ENCODE peak calls at places on chromosomes 4 and X, in five cellular contexts. Y is mesendoderm, U is kidney, L is SK-N-SH, H is mesenchymal stem cell. J is an unnamed sample.

GRCh38 chrX:55452825-55453124 is 848 bp downstream of the MAGEH1 start:
- DNase-seq in Y (no peak), U (no peak), L (peak), H (no peak), J (no peak)

GRCh38 chrX:12128017-12128416 is 10.3 kb upstream of the FRMPD4 start:
- DNase-seq in Y (no peak), U (no peak), L (no peak), H (no peak), J (no peak)

GRCh38 chr4:86117781-86118302 is 242.0 kb downstream of the MAPK10 start:
- DNase-seq in Y (no peak), U (no peak), L (peak), H (no peak), J (no peak)

GRCh38 chr4:5019274-5019673 is at the start of gene CYTL1:
- DNase-seq in Y (peak), U (no peak), L (peak), H (no peak), J (no peak)

GRCh38 chr4:124183231-124183630 is 529.3 kb downstream of the ANKRD50 start:
- DNase-seq in Y (no peak), U (no peak), L (no peak), H (no peak), J (no peak)

GRCh38 chr4:37780444-37781133 is 45.9 kb upstream of the PGM2 start:
- DNase-seq in Y (no peak), U (no peak), L (no peak), H (no peak), J (no peak)

GRCh38 chr4:8181844-8182243 is 17.2 kb upstream of the SH3TC1 start:
- DNase-seq in Y (peak), U (peak), L (no peak), H (no peak), J (peak)

GRCh38 chrX:34401411-34401810 is 255.7 kb downstream of the TMEM47 start:
- DNase-seq in Y (no peak), U (no peak), L (no peak), H (no peak), J (no peak)

GRCh38 chrX:129934952-129935351 is 29.0 kb downstream of the UTP14A start:
- DNase-seq in Y (no peak), U (no peak), L (no peak), H (no peak), J (no peak)

GRCh38 chrX:129933700-129934099 is 27.7 kb downstream of the UTP14A start:
- DNase-seq in Y (no peak), U (no peak), L (no peak), H (no peak), J (no peak)

GRCh38 chrX:129932137-129932791 is 26.3 kb downstream of the UTP14A start:
- DNase-seq in Y (peak), U (peak), L (peak), H (peak), J (peak)

GRCh38 chrX:129932792-129933321 is 26.9 kb downstream of the UTP14A start:
- DNase-seq in Y (no peak), U (peak), L (no peak), H (peak), J (peak)

DNA sequence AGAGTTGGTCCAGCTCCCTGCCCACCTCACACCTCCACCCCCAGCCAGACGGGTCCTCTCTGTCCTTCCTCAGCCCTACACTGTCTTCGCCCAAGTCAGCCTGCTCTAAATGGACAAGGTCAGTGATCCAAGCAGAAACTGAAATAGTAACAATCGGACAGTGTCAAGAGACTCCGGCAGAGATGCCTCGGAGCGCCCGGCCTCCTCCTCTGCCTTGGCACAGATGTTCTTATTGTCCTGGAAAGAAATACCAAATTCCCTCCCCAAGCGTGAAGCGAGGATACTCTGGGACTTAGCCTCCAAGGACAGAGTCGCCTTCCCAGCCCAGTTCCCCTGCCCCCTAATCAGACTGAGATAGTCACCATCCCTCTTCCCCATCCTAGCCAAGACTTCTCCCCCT is 28.5 kb downstream of the UTP14A start:
- DNase-seq in Y (no peak), U (no peak), L (no peak), H (no peak), J (no peak)
- H3K9ac ChIP-seq in Y (no peak), U (no peak), L (no peak), H (no peak), J (no peak)

GRCh38 chr4:54231419-54232150 is 2.5 kb downstream of the PDGFRA start:
- DNase-seq in Y (peak), U (peak), L (peak), H (peak), J (peak)

GRCh38 chr4:54230479-54231418 is 1.7 kb downstream of the PDGFRA start:
- DNase-seq in Y (peak), U (peak), L (peak), H (peak), J (peak)

GRCh38 chr4:54228064-54228527 is 997 bp upstream of the PDGFRA start:
- DNase-seq in Y (peak), U (peak), L (peak), H (peak), J (peak)

GRCh38 chr4:54228563-54229501 is at the start of gene PDGFRA:
- DNase-seq in Y (peak), U (peak), L (peak), H (peak), J (peak)

DNA sequence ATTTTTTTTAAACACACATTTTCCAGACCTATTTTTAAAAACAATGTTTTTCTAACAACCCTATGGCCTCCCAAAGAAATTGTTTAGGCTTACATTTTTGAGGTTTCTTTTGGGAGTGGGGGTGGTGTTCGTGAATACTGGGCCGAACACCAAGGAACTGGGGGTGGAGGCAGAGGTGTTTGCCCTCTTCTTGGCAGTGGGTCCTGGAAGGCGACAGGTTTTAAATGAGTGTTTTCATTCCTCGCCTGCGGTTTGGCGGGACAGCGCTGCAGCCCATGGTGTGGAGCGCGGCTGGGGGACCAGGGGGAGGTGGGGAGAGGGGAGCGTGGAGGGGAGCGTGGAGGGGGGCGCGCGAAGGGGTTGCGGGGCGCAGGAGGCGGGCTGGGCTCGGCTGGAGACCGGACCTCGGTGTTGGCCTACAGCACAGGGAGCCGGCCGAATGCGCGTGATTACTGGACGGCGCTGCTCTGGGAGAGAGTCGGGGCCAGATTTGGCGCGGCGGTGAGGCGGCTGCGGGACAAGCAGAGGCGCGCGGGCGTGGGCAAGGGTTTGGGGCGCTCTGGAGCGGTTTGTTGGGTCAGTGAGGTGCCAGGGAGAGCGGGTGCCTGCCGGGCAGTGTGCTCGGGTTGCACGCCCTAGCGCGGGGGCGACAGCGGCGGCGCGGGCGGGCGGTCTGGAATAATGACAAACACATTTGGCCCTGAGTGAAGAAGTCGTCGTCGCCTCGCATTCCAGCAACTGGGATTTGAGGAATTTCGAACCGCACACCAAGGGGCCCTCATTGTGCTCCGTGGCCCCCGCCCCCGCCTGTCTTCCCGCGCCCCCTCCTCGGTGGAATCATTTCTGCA is 762 bp downstream of the PDGFRA start:
- DNase-seq in Y (peak), U (peak), L (peak), H (peak), J (no peak)
- H3K4me3 ChIP-seq in Y (peak), U (peak), L (peak), H (peak), J (peak)

GRCh38 chr4:176238819-176239218 is 30.2 kb downstream of the ASB5 start:
- DNase-seq in Y (peak), U (no peak), L (no peak), H (no peak), J (no peak)
- H3K9ac ChIP-seq in Y (no peak), U (no peak), L (no peak), H (peak), J (no peak)

GRCh38 chrX:49198540-49199314 is 1.3 kb downstream of the SYP start:
- DNase-seq in Y (no peak), U (no peak), L (no peak), H (no peak), J (no peak)

GRCh38 chrX:49197543-49198087 is 2.4 kb downstream of the SYP start:
- DNase-seq in Y (no peak), U (no peak), L (no peak), H (no peak), J (no peak)

GRCh38 chrX:49199906-49200771 is at the start of gene SYP:
- DNase-seq in Y (peak), U (peak), L (peak), H (peak), J (peak)

GRCh38 chrX:49202022-49202421 is 2.0 kb upstream of the SYP start:
- DNase-seq in Y (no peak), U (no peak), L (no peak), H (no peak), J (no peak)

DNA sequence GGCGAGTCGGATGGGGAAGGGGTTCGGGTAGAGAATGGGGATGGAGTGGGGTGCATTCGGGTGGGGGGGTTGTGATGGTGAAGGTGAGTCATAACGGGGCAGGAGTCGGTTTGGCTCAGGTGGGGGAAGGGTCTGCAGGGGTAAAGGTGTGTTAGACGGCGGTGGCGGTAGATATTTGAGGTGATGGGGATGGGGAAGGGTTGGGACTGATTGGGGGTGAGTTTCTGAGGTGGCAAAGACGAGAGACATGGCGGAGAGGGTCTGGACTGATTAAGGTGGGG is 738 bp downstream of the SYP start:
- DNase-seq in Y (no peak), U (no peak), L (no peak), H (no peak), J (no peak)
- H3K4me3 ChIP-seq in Y (no peak), U (no peak), L (peak), H (no peak), J (no peak)

GRCh38 chrX:19627533-19627932 is 112.2 kb upstream of the MAP3K15 start:
- DNase-seq in Y (no peak), U (no peak), L (no peak), H (peak), J (no peak)
- H3K9ac ChIP-seq in Y (no peak), U (no peak), L (no peak), H (no peak), J (no peak)

J was measured in colonic mucosa.